ENCODE peak calls at places on chromosomes 4 and X, in seven cellular contexts. K, D, N, S, X, E and Z are unnamed samples.

GRCh38 chr4:143311924-143312323 is 24.8 kb upstream of the GAB1 start:
- DNase-seq in K (no peak), D (no peak), N (no peak), S (no peak), X (no peak), E (no peak), Z (no peak)

GRCh38 chrX:23317799-23318724 is 16.6 kb upstream of the PTCHD1 start:
- DNase-seq in K (peak), D (no peak), N (no peak), S (peak), X (peak), E (peak), Z (peak)

GRCh38 chrX:9279271-9279596 is 185.6 kb upstream of the TBL1X start:
- DNase-seq in K (no peak), D (no peak), N (no peak), S (no peak), X (peak), E (no peak), Z (no peak)

GRCh38 chr4:76072760-76073159 is 1.7 kb upstream of the ART3 start:
- DNase-seq in K (no peak), D (no peak), N (no peak), S (no peak), X (no peak), E (no peak), Z (no peak)

GRCh38 chrX:121151293-121151692 is 103.9 kb downstream of the GLUD2 start:
- DNase-seq in K (no peak), D (no peak), N (no peak), S (no peak), X (no peak), E (no peak), Z (no peak)

GRCh38 chrX:36856849-36857248 is 151.3 kb upstream of the FAM47C start:
- DNase-seq in K (peak), D (no peak), N (no peak), S (no peak), X (peak), E (peak), Z (no peak)

GRCh38 chr4:183541081-183542045 is 36.5 kb downstream of the ING2 start:
- DNase-seq in K (no peak), D (no peak), N (no peak), S (no peak), X (peak), E (no peak), Z (peak)

GRCh38 chrX:67787196-67787595 is 243.4 kb downstream of the AR start:
- DNase-seq in K (no peak), D (peak), N (no peak), S (no peak), X (no peak), E (no peak), Z (peak)

GRCh38 chr4:100581337-100581736 is 63.5 kb upstream of the EMCN start:
- DNase-seq in K (peak), D (peak), N (no peak), S (no peak), X (no peak), E (no peak), Z (no peak)

GRCh38 chr4:52991452-52991851 is 129.3 kb downstream of the RASL11B start:
- DNase-seq in K (no peak), D (no peak), N (no peak), S (no peak), X (no peak), E (no peak), Z (no peak)

GRCh38 chr4:68184923-68185322 is 55.3 kb upstream of the TMPRSS11F start:
- DNase-seq in K (no peak), D (no peak), N (no peak), S (no peak), X (no peak), E (no peak), Z (no peak)

GRCh38 chr4:19455850-19456602 is 795.7 kb upstream of the SLIT2 start:
- DNase-seq in K (no peak), D (no peak), N (no peak), S (no peak), X (no peak), E (no peak), Z (no peak)

GRCh38 chr4:77352192-77352591 is 195.2 kb downstream of the CCNG2 start:
- DNase-seq in K (no peak), D (no peak), N (no peak), S (no peak), X (no peak), E (no peak), Z (no peak)

GRCh38 chr4:109947918-109948317 is 35.2 kb downstream of the EGF start:
- DNase-seq in K (no peak), D (no peak), N (no peak), S (no peak), X (no peak), E (no peak), Z (no peak)

GRCh38 chrX:46268429-46268828 is 276.8 kb downstream of the ZNF674 start:
- DNase-seq in K (peak), D (no peak), N (no peak), S (no peak), X (peak), E (peak), Z (no peak)

GRCh38 chr4:10013722-10014121 is 7.6 kb downstream of the SLC2A9 start:
- DNase-seq in K (peak), D (no peak), N (peak), S (peak), X (peak), E (peak), Z (peak)

GRCh38 chrX:307261-308111 is 11.1 kb downstream of the GTPBP6 start:
- DNase-seq in K (no peak), D (no peak), N (peak), S (no peak), X (no peak), E (no peak), Z (no peak)

GRCh38 chrX:8018916-8019315 is 91.7 kb upstream of the PNPLA4 start:
- DNase-seq in K (no peak), D (no peak), N (no peak), S (no peak), X (no peak), E (no peak), Z (no peak)

GRCh38 chrX:109936114-109936513 is 66.8 kb upstream of the TMEM164 start:
- DNase-seq in K (peak), D (no peak), N (no peak), S (no peak), X (peak), E (no peak), Z (peak)

GRCh38 chr4:1449475-1449832 is 43.2 kb upstream of the NKX1-1 start:
- DNase-seq in K (no peak), D (no peak), N (no peak), S (no peak), X (no peak), E (no peak), Z (no peak)

GRCh38 chr4:38067499-38067898 is 107.3 kb downstream of the PTTG2 start:
- DNase-seq in K (no peak), D (no peak), N (no peak), S (no peak), X (no peak), E (no peak), Z (no peak)

GRCh38 chr4:2226261-2226660 is 15.7 kb downstream of the HAUS3 start:
- DNase-seq in K (no peak), D (no peak), N (no peak), S (no peak), X (no peak), E (no peak), Z (no peak)

GRCh38 chr4:11286533-11286932 is 142.2 kb downstream of the HS3ST1 start:
- DNase-seq in K (no peak), D (no peak), N (no peak), S (no peak), X (no peak), E (no peak), Z (no peak)

GRCh38 chr4:115671581-115671980 is 558.2 kb upstream of the NDST4 start:
- DNase-seq in K (no peak), D (no peak), N (no peak), S (no peak), X (no peak), E (no peak), Z (no peak)

GRCh38 chrX:123859409-123859827 is 435 bp upstream of the XIAP start:
- DNase-seq in K (peak), D (no peak), N (peak), S (peak), X (no peak), E (peak), Z (no peak)

GRCh38 chr4:170978990-170979389 is 834.2 kb upstream of the GALNTL6 start:
- DNase-seq in K (no peak), D (no peak), N (no peak), S (no peak), X (no peak), E (no peak), Z (no peak)

GRCh38 chr4:56861365-56861764 is 39.9 kb upstream of the SPINK2 start:
- DNase-seq in K (peak), D (no peak), N (no peak), S (no peak), X (peak), E (no peak), Z (no peak)

GRCh38 chr4:181150173-181150572 is 1093.0 kb upstream of the TENM3 start:
- DNase-seq in K (no peak), D (no peak), N (no peak), S (no peak), X (no peak), E (no peak), Z (no peak)

GRCh38 chr4:181517521-181517920 is 725.7 kb upstream of the TENM3 start:
- DNase-seq in K (no peak), D (no peak), N (no peak), S (no peak), X (peak), E (no peak), Z (peak)

GRCh38 chrX:132559101-132559500 is 70.3 kb upstream of the MBNL3 start:
- DNase-seq in K (no peak), D (no peak), N (no peak), S (no peak), X (no peak), E (no peak), Z (no peak)

GRCh38 chrX:115413246-115413878 is 123.8 kb downstream of the LUZP4 start:
- DNase-seq in K (no peak), D (no peak), N (no peak), S (no peak), X (no peak), E (no peak), Z (no peak)

DNA sequence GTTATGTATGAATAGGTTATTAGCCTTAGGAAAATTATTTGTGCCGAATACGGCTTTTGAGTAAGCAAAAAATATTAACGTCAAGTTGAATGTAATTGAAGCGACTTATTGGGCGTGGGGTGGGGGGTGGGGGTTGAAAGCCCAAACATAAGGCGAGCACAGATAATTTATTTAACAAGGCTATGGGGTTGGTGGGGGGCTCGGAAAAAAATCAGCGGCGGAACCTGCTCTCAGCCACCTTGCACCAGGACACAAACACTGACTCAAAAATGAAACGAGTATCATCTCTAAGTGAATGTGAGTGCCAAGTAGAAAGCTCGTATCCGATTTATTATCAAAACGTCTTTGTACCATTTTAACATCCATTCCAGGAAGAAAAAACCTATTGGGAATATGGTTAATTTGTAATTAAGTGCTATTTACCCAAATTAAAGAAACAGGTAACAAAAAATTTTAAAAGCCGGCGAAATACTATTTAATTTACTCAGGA is 937 bp upstream of the LARP1B start:
- DNase-seq in K (peak), D (no peak), N (no peak), S (no peak), X (peak), E (peak), Z (peak)
- H3K4me3 ChIP-seq in K (peak), D (peak), N (peak), S (peak), X (peak), E (peak), Z (peak)

GRCh38 chr4:3464349-3464905 is 1.3 kb downstream of the DOK7 start:
- DNase-seq in K (no peak), D (no peak), N (peak), S (no peak), X (no peak), E (no peak), Z (no peak)

GRCh38 chr4:3465698-3466671 is 2.9 kb downstream of the DOK7 start:
- DNase-seq in K (no peak), D (no peak), N (peak), S (no peak), X (no peak), E (no peak), Z (no peak)

GRCh38 chr4:3463556-3464348 is 646 bp downstream of the DOK7 start:
- DNase-seq in K (no peak), D (no peak), N (peak), S (no peak), X (no peak), E (no peak), Z (no peak)

GRCh38 chr4:3466691-3467600 is 3.8 kb downstream of the DOK7 start:
- DNase-seq in K (no peak), D (no peak), N (peak), S (no peak), X (no peak), E (no peak), Z (no peak)

DNA sequence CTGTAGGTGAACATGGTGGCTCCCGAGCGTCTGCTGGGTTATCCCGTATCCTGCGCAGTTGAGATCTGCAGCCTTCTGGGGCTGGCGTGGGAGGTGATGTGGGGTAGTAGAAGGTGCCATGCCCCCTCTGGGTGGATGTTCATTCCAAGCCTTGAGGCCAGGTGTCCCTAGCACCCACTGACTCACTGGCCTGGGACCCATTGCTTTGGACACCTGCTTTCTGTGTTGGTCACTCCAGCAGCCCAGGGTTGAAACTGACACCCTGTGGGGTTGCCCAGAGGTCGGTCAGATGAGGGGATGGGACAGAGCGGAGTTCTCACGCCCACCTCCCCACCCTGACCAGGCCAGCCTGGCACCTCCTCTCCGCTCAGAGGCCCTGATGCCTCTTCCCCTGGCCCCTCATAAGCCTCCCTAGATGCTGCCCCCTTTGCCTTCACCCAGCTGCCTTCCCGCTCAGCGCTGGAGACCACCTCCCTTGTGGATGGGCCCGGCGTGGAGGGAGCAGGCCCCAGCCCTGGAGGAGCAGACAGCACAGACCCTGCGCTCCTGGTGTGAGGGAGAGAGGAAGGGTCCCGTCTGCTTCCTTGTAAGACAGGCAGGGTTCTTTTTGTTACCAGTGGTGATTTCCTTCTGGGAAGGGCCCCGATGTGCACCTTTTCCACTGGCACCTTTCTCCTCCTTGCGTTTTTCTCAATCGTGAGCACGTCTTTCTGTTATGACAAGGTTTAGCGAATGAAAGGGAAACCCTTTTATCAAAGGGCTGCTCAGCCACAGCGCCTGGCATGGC is 2.0 kb downstream of the DOK7 start:
- DNase-seq in K (no peak), D (no peak), N (peak), S (no peak), X (no peak), E (no peak), Z (no peak)
- H3K4me3 ChIP-seq in K (no peak), D (no peak), N (peak), S (no peak), X (no peak), E (no peak), Z (no peak)

GRCh38 chr4:74097631-74098550 is 1.1 kb downstream of the CXCL2 start:
- DNase-seq in K (no peak), D (no peak), N (no peak), S (no peak), X (peak), E (no peak), Z (no peak)
- H3K4me3 ChIP-seq in K (peak), D (peak), N (peak), S (no peak), X (no peak), E (peak), Z (peak)

GRCh38 chr4:70651864-70652506 is 14.3 kb downstream of the JCHAIN start:
- DNase-seq in K (peak), D (no peak), N (no peak), S (peak), X (peak), E (peak), Z (peak)
- H3K4me3 ChIP-seq in K (no peak), D (no peak), N (no peak), S (no peak), X (no peak), E (no peak), Z (no peak)

GRCh38 chrX:10636337-10636736 is 16.0 kb upstream of the MID1 start:
- DNase-seq in K (peak), D (peak), N (no peak), S (no peak), X (peak), E (peak), Z (peak)
- H3K4me3 ChIP-seq in K (no peak), D (no peak), N (peak), S (no peak), X (no peak), E (no peak), Z (peak)

GRCh38 chr4:169618986-169619385 is 1.4 kb upstream of the CLCN3 start:
- DNase-seq in K (no peak), D (no peak), N (no peak), S (no peak), X (no peak), E (no peak), Z (no peak)
- H3K4me3 ChIP-seq in K (peak), D (no peak), N (peak), S (peak), X (peak), E (no peak), Z (no peak)

GRCh38 chr4:147801820-147802219 is 69.9 kb downstream of the ARHGAP10 start:
- DNase-seq in K (no peak), D (no peak), N (no peak), S (no peak), X (no peak), E (no peak), Z (no peak)

GRCh38 chr4:147794787-147795413 is 63.0 kb downstream of the ARHGAP10 start:
- DNase-seq in K (no peak), D (no peak), N (no peak), S (no peak), X (no peak), E (no peak), Z (no peak)

GRCh38 chr4:147793973-147794690 is 62.2 kb downstream of the ARHGAP10 start:
- DNase-seq in K (peak), D (no peak), N (no peak), S (no peak), X (no peak), E (no peak), Z (no peak)

GRCh38 chr4:147802346-147802745 is 70.5 kb downstream of the ARHGAP10 start:
- DNase-seq in K (no peak), D (no peak), N (no peak), S (no peak), X (no peak), E (no peak), Z (no peak)

DNA sequence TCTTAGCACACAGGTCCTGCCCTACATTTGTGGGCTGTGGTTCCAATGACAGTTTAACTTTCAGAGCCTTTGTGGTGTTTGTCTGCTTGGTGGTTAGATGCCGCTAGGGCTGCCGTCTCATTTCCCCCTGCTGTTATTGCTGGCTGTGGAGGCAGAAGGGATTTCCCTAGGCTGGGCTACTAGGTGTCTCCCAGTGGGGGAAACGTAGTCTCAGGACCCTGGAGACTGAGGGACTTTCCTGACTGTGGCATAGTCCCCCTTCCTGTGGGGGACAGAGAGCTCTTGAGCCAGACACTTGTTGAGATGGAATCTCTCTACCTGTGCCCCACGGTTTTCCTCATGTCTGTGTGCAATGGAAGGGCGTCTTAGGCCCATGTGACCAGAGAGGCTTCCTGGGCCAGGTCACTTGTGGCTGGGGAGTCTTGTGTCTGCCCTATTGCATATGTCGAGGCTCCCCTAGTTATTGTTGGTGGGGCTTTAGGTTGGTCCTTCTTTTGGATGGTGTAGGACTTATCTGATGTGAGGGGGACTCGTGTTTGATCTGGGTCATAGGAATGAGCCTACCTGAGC is 68.2 kb downstream of the ARHGAP10 start:
- DNase-seq in K (no peak), D (no peak), N (no peak), S (no peak), X (no peak), E (no peak), Z (no peak)
- H3K4me3 ChIP-seq in K (no peak), D (no peak), N (no peak), S (no peak), X (no peak), E (no peak), Z (no peak)

DNA sequence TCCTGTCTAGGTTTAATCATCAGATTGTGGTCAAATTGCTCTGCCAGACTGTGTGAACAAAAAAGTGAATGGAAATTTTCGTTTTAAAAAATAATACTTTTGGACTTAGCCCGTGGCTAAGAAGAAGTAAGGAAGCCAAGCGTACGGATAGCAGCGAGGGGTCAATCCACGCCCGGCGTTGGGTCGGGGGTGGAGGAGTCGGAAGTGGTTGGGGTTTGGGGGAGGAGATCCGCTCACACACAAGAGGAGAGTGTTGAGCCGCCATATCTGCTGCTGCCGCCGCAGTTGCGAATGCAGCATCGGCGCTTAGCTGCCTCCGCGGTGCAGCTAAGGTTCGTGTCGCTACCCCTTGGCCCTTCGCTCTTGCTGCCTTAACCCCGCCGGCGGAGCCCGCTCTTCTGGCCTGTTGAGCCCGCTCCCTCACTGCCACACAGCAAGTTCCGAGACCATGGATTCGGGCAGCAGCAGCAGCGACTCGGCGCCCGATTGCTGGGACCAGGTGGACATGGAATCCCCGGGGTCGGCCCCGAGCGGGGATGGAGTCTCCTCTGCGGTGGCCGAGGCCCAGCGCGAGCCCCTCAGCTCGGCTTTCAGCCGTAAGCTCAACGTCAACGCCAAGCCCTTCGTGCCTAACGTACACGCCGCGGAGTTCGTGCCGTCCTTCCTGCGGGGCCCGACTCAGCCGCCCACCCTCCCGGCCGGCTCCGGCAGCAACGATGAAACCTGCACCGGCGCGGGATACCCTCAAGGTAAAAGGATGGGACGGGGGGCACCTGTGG is at the start of gene GSPT2:
- DNase-seq in K (peak), D (peak), N (peak), S (peak), X (peak), E (peak), Z (peak)
- H3K4me3 ChIP-seq in K (peak), D (peak), N (peak), S (peak), X (peak), E (peak), Z (peak)